ENCODE peak calls at places on chromosomes 1 and 21, in eight cellular contexts. F is stimulated activated CD8-positive, alpha-beta memory T cell treated with anti-CD3 and anti-CD28 coated beads, Interleukin-4, amount 100 ng/mL, for 4 hours; A is DMS153; N is amygdala; W is progenitor cell of endocrine pancreas; R is NCI-H1417 treated with DMSO at 0.1 percent for 48 hours; H is CD4-positive, alpha-beta T cell; D is PC-3. E is an unnamed sample.

GRCh38 chr1:158716335-158716734 is 4.2 kb downstream of the OR6K3 start:
- DNase-seq in W (no peak), D (no peak), H (no peak), A (no peak), N (no peak), F (no peak), R (no peak), E (no peak)

GRCh38 chr1:10155087-10155712 is 55.2 kb upstream of the KIF1B start:
- DNase-seq in W (no peak), A (no peak), H (no peak), D (no peak), R (no peak), N (no peak), F (no peak), E (no peak)

GRCh38 chr1:111878649-111879048 is 110.8 kb downstream of the KCND3 start:
- DNase-seq in N (no peak), R (no peak), W (no peak), A (no peak), D (no peak), F (no peak), H (no peak), E (no peak)

GRCh38 chr1:12617901-12618660 is at the start of gene DHRS3:
- DNase-seq in D (peak; percentile 89), N (peak; percentile 70), A (peak; percentile 52), R (no peak), H (peak; percentile 48), F (no peak), W (peak; percentile 80), E (no peak)

GRCh38 chr1:109876617-109877319 is 33.9 kb upstream of the CSF1 start:
- DNase-seq in N (no peak), D (no peak), R (no peak), W (no peak), A (no peak), F (no peak), H (no peak), E (no peak)

GRCh38 chr1:84634536-84635205 is 55.6 kb downstream of the SSX2IP start:
- DNase-seq in H (no peak), D (peak; percentile 96), A (no peak), F (no peak), N (no peak), W (no peak), R (no peak), E (no peak)

GRCh38 chr1:232142403-232143314 is 487.3 kb downstream of the SIPA1L2 start:
- DNase-seq in N (no peak), R (no peak), F (no peak), H (no peak), D (peak; percentile 71), A (no peak), W (no peak), E (no peak)

GRCh38 chr21:29295066-29295650 is 3.6 kb upstream of the BACH1 start:
- DNase-seq in N (no peak), R (no peak), F (no peak), D (no peak), W (no peak), A (no peak), H (peak; percentile 19), E (no peak)

GRCh38 chr1:161359316-161359715 is 8.4 kb downstream of the CFAP126 start:
- DNase-seq in D (no peak), W (no peak), H (no peak), A (no peak), R (no peak), N (no peak), F (no peak), E (no peak)

GRCh38 chr1:232950919-232951579 is 638 bp downstream of the NTPCR start:
- DNase-seq in R (no peak), N (no peak), D (peak; percentile 47), F (no peak), H (no peak), A (no peak), W (no peak), E (no peak)

GRCh38 chr1:243819438-243819839 is 30.6 kb downstream of the AKT3 start:
- DNase-seq in H (no peak), D (no peak), F (no peak), N (no peak), R (no peak), A (no peak), W (no peak), E (no peak)

GRCh38 chr1:225944387-225944786 is 3.4 kb upstream of the LEFTY2 start:
- DNase-seq in W (no peak), A (no peak), R (no peak), N (no peak), F (no peak), H (no peak), D (no peak), E (no peak)

GRCh38 chr1:118143828-118144227 is 41.2 kb downstream of the SPAG17 start:
- DNase-seq in N (no peak), W (no peak), F (no peak), R (no peak), D (no peak), A (no peak), H (no peak), E (no peak)

GRCh38 chr1:66371233-66372005 is 162.5 kb upstream of the SGIP1 start:
- DNase-seq in R (no peak), F (no peak), H (no peak), A (peak; percentile 43), W (no peak), N (no peak), D (peak; percentile 56), E (no peak)

GRCh38 chr1:160954158-160955104 is at the start of gene ITLN2:
- DNase-seq in A (peak; percentile 18), W (peak; percentile 34), H (peak; percentile 22), N (no peak), D (peak; percentile 68), F (no peak), R (no peak), E (no peak)

GRCh38 chr21:36134820-36135390 is at the start of gene CBR3:
- DNase-seq in R (no peak), W (peak; percentile 22), H (peak; percentile 26), F (no peak), N (peak; percentile 37), D (peak; percentile 79), A (no peak), E (no peak)

GRCh38 chr1:218494449-218494852 is 149.3 kb downstream of the TGFB2 start:
- DNase-seq in D (no peak), R (peak; percentile 58), W (no peak), H (no peak), F (no peak), A (peak; percentile 87), N (no peak), E (no peak)

GRCh38 chr21:35084869-35085268 is 35.8 kb upstream of the RUNX1 start:
- DNase-seq in A (no peak), D (peak; percentile 95), W (no peak), H (no peak), N (no peak), R (no peak), F (no peak), E (no peak)

GRCh38 chr1:206674745-206675175 is 9.9 kb upstream of the MAPKAPK2 start:
- DNase-seq in H (no peak), D (peak; percentile 100), W (no peak), R (no peak), A (no peak), N (no peak), F (no peak), E (no peak)

GRCh38 chr1:1001631-1002300 is 1.9 kb upstream of the HES4 start:
- DNase-seq in R (no peak), F (peak; percentile 49), W (peak; percentile 84), D (peak; percentile 94), H (peak; percentile 52), N (peak; percentile 44), A (peak; percentile 34), E (no peak)

GRCh38 chr1:151472852-151473731 is 13.8 kb upstream of the POGZ start:
- DNase-seq in D (peak; percentile 43), W (peak; percentile 25), F (no peak), R (no peak), H (no peak), N (peak; percentile 50), A (peak; percentile 82), E (no peak)

GRCh38 chr1:1630965-1631792 is 794 bp upstream of the MMP23B start:
- DNase-seq in D (peak; percentile 23), F (no peak), W (no peak), H (no peak), R (no peak), A (no peak), N (peak; percentile 52), E (no peak)

GRCh38 chr1:11948822-11949458 is 14.4 kb downstream of the PLOD1 start:
- DNase-seq in R (no peak), W (no peak), A (no peak), F (no peak), D (peak; percentile 29), H (no peak), N (no peak), E (no peak)

GRCh38 chr1:192628406-192629057 is 7.4 kb upstream of the RGS13 start:
- DNase-seq in W (no peak), A (no peak), D (no peak), R (no peak), H (no peak), F (no peak), N (no peak), E (no peak)

GRCh38 chr1:43068911-43069310 is 103.2 kb downstream of the EBNA1BP2 start:
- DNase-seq in H (no peak), W (no peak), R (no peak), F (no peak), A (no peak), N (no peak), D (no peak), E (no peak)

GRCh38 chr1:58524353-58524945 is 22.1 kb downstream of the OMA1 start:
- DNase-seq in N (no peak), F (no peak), W (no peak), H (no peak), A (no peak), D (no peak), R (no peak), E (no peak)

GRCh38 chr1:16139473-16139962 is 16.4 kb downstream of the EPHA2 start:
- DNase-seq in R (no peak), F (no peak), W (no peak), D (peak; percentile 95), H (no peak), N (no peak), A (no peak), E (no peak)

GRCh38 chr1:77926561-77927357 is 38.3 kb downstream of the NEXN start:
- DNase-seq in A (no peak), N (no peak), W (no peak), R (no peak), D (no peak), F (no peak), H (no peak), E (no peak)

GRCh38 chr21:31204801-31205200 is 139.3 kb downstream of the TIAM1 start:
- DNase-seq in R (peak; percentile 28), H (no peak), F (no peak), N (no peak), A (no peak), W (no peak), D (no peak), E (no peak)

GRCh38 chr21:16013570-16013969 is 283.8 kb downstream of the USP25 start:
- DNase-seq in F (no peak), W (no peak), D (no peak), H (no peak), R (no peak), N (no peak), A (no peak), E (no peak)

GRCh38 chr1:31505884-31506497 is 70.3 kb upstream of the TINAGL1 start:
- DNase-seq in A (no peak), F (no peak), N (no peak), R (no peak), D (peak; percentile 44), W (no peak), H (no peak), E (no peak)

GRCh38 chr1:151145158-151146071 is 1.0 kb downstream of the SEMA6C start:
- DNase-seq in F (no peak), H (no peak), N (no peak), D (no peak), W (no peak), A (no peak), R (no peak), E (no peak)

GRCh38 chr1:211258310-211258755 is 833 bp upstream of the RCOR3 start:
- DNase-seq in F (peak; percentile 8), D (peak; percentile 78), N (peak; percentile 65), W (peak; percentile 56), A (peak; percentile 82), H (peak; percentile 51), R (no peak), E (no peak)

GRCh38 chr1:107702946-107703571 is 261.9 kb downstream of the VAV3 start:
- DNase-seq in N (no peak), A (no peak), W (no peak), D (peak; percentile 59), R (no peak), F (no peak), H (no peak), E (no peak)